ENCODE peak calls at places on chromosomes 7 and 10, in eight cellular contexts. N is stomach, G is esophagus muscularis mucosa, V is endothelial cell of umbilical vein, F is H1, T is prostate gland, S is HepG2, X is suprapubic skin. Z is an unnamed sample. For H3K4me1, the result is how much of the 10 kb centered on the place peaks cover.

GRCh38 chr10:49444349-49444748 is 48.5 kb upstream of the DRGX start:
- DNase-seq in N (no peak), G (no peak), V (no peak), F (no peak), T (no peak), S (no peak), X (no peak), Z (no peak)

GRCh38 chr10:3774814-3775670 is 10.0 kb downstream of the KLF6 start:
- DNase-seq in N (no peak), G (no peak), V (peak), F (no peak), T (no peak), S (no peak), X (no peak), Z (peak)

GRCh38 chr10:36578306-36578705 is 547.1 kb upstream of the ANKRD30A start:
- DNase-seq in N (no peak), G (no peak), V (no peak), F (no peak), T (no peak), S (no peak), X (no peak), Z (no peak)

GRCh38 chr10:70193391-70193844 is 23.1 kb upstream of the SAR1A start:
- DNase-seq in N (no peak), G (no peak), V (no peak), F (no peak), T (no peak), S (no peak), X (no peak), Z (no peak)

GRCh38 chr7:158821173-158822021 is 7.9 kb downstream of the ESYT2 start:
- DNase-seq in N (no peak), G (peak), V (peak), F (peak), T (no peak), S (peak), X (no peak), Z (no peak)

GRCh38 chr10:59036311-59037017 is 140.0 kb upstream of the PHYHIPL start:
- DNase-seq in N (no peak), G (no peak), V (no peak), F (no peak), T (no peak), S (peak), X (no peak), Z (no peak)

GRCh38 chr7:128067983-128068382 is 36.7 kb upstream of the LRRC4 start:
- DNase-seq in N (no peak), G (no peak), V (no peak), F (no peak), T (no peak), S (no peak), X (no peak), Z (no peak)

GRCh38 chr10:77890097-77890496 is 36.5 kb downstream of the DLG5 start:
- DNase-seq in N (no peak), G (no peak), V (no peak), F (peak), T (no peak), S (no peak), X (no peak), Z (no peak)

GRCh38 chr10:986137-986825 is 2.0 kb upstream of the GTPBP4 start:
- DNase-seq in N (peak), G (no peak), V (no peak), F (no peak), T (no peak), S (no peak), X (no peak), Z (no peak)

GRCh38 chr10:7544203-7544602 is 122.6 kb downstream of the ITIH5 start:
- DNase-seq in N (no peak), G (no peak), V (no peak), F (no peak), T (no peak), S (no peak), X (no peak), Z (no peak)

GRCh38 chr7:92567460-92567859 is 22.7 kb downstream of the FAM133B start:
- DNase-seq in N (no peak), G (no peak), V (no peak), F (no peak), T (no peak), S (no peak), X (no peak), Z (no peak)

GRCh38 chr10:103652599-103653281 is 159.2 kb downstream of the NEURL1 start:
- DNase-seq in N (no peak), G (no peak), V (no peak), F (no peak), T (no peak), S (peak), X (no peak), Z (no peak)

GRCh38 chr7:91473619-91474018 is 209.4 kb downstream of the FZD1 start:
- DNase-seq in N (no peak), G (no peak), V (no peak), F (no peak), T (no peak), S (no peak), X (no peak), Z (no peak)

GRCh38 chr7:34240450-34240849 is 335.1 kb downstream of the BMPER start:
- DNase-seq in N (no peak), G (no peak), V (no peak), F (no peak), T (no peak), S (no peak), X (no peak), Z (no peak)

GRCh38 chr10:50508315-50509051 is 115.3 kb downstream of the SGMS1 start:
- DNase-seq in N (no peak), G (no peak), V (no peak), F (no peak), T (no peak), S (peak), X (no peak), Z (no peak)

DNA sequence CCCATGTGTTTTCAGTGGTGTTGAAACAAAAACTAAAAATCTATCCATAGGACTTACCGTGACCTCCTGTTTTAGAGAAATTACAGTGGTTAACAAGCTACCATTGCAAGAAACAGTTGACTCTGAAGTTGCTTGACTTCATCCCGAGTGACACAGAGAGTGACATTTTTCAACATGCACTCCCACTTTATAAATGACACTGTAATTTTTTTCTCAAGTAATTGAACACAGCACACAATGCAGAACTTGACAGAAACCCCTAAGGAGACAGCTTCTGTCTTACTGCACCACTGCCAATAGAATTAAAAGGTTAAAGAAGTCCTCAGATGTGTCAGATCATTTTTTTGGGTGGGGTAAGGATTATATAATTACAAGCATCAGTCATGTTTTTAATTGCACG is 246.1 kb downstream of the CELF2 start:
- DNase-seq in N (no peak), G (no peak), V (no peak), F (no peak), T (no peak), S (no peak), X (no peak), Z (no peak)
- H3K4me1 ChIP-seq in N (under half), G (half or more), V (under half), F (under half), T (under half), S (under half), X (under half), Z (under half)

DNA sequence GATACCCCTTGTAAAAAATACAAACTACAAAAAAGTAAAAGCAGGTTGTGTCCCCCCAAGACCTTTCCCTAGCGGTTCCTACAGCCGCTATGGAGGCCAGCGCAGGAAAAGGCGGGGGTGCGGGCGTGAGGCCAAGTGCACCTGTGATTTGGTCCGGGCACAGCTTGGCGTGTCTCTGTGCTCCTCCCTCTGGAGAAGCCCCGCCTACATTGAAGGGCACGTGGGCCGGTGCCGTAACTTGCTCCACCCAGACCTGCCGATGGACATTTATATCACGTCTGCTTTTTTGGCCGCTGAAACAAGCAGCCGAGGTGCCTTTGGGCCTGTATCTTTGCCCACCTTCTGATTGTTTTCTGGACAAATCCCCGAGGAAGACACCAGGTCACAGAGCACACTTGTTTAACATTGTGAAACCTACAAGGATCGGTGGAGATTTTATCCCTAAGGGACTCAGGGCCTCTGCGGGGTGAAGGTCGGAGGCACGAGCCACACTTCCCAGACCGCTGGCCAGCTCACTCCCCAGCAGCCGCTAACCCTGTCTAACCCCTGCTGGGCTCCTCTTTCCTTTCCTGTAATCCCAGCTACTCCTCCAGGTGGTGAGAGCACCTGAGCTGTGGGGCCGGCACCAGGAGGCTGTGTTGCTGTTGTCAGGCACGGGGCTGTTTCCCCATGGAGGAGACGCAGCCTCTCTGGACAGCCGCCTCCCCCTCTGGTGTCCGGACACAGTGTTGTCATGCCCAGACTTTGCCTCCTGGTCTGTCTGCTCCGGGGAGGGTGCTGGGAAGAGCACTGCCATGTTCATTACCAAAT is 18.8 kb upstream of the INPP5A start:
- DNase-seq in N (peak), G (no peak), V (no peak), F (peak), T (peak), S (peak), X (peak), Z (no peak)
- TF ChIP-seq POLR2A in N (no peak), G (no peak), V (no peak), F (no peak), T (no peak), S (no peak), X (no peak), Z (no peak)

GRCh38 chr10:125011926-125012705 is 70.2 kb downstream of the ZRANB1 start:
- DNase-seq in N (no peak), G (no peak), V (no peak), F (no peak), T (no peak), S (no peak), X (no peak), Z (peak)
- TF ChIP-seq POLR2AphosphoS5 in N (no peak), G (peak), V (no peak), F (no peak), T (no peak), S (no peak), X (no peak), Z (no peak)

DNA sequence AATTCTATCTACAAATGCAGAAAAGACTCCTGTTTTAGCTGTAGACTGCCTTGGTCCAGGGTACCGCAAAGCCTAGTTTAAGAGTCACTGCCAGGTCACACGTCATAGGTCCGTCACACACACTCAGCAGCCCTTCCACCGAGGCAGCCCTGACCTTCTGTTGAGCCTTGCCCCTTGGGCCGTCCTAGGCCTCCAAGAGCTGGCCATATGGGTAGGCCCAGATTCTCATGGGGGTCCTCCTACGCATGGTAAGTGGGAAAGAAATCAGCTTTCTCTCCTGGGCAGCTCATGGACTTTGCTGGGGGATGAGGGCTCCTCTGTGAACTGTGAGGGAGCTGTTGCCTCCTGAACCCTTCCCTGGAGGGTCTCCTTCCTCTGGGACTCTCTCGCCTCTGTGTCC is 19.8 kb upstream of the PIK3AP1 start:
- DNase-seq in N (no peak), G (no peak), V (no peak), F (no peak), T (no peak), S (no peak), X (no peak), Z (no peak)
- H3K4me1 ChIP-seq in N (under half), G (under half), V (under half), F (under half), T (under half), S (under half), X (under half), Z (under half)

GRCh38 chr10:62655337-62655994 is 149.1 kb upstream of the ADO start:
- DNase-seq in N (no peak), G (no peak), V (no peak), F (no peak), T (no peak), S (no peak), X (no peak), Z (no peak)
- TF ChIP-seq POLR2A in N (no peak), G (no peak), V (no peak), F (no peak), T (no peak), S (no peak), X (no peak), Z (no peak)

GRCh38 chr7:130912086-130912909 is 178.3 kb upstream of the KLF14 start:
- DNase-seq in N (no peak), G (no peak), V (peak), F (no peak), T (no peak), S (peak), X (no peak), Z (no peak)

GRCh38 chr7:130914589-130915294 is 180.7 kb upstream of the KLF14 start:
- DNase-seq in N (no peak), G (no peak), V (no peak), F (no peak), T (no peak), S (no peak), X (no peak), Z (no peak)

GRCh38 chr7:130910949-130911944 is 177.2 kb upstream of the KLF14 start:
- DNase-seq in N (no peak), G (no peak), V (peak), F (no peak), T (no peak), S (peak), X (no peak), Z (no peak)

GRCh38 chr7:130913721-130914588 is 179.9 kb upstream of the KLF14 start:
- DNase-seq in N (no peak), G (no peak), V (peak), F (no peak), T (no peak), S (no peak), X (no peak), Z (no peak)

GRCh38 chr7:130912910-130913720 is 179.1 kb upstream of the KLF14 start:
- DNase-seq in N (peak), G (no peak), V (peak), F (no peak), T (no peak), S (peak), X (peak), Z (peak)
- TF ChIP-seq POLR2AphosphoS5 in N (peak), G (peak), V (peak), F (no peak), T (no peak), S (peak), X (peak), Z (peak)

DNA sequence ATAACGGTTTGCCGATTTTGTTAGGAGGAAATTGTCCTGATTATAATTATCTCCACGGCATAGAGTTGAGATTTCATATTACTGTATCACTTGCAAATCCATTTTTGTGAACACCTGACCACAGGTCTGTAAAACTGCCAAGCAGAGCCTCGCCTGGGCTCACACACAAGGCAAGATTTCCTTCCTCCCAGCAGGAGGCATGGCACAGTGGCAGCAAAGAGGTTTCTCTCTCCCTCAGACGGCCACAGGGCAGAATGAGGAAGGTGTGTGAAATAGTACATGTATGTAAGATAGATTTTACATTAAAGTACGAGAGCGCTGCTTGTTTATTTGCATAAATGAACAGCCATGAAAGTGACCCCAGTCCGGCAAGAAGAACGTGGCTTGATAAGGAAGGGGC is 130.1 kb downstream of the CELF2 start:
- DNase-seq in N (peak), G (no peak), V (no peak), F (no peak), T (no peak), S (no peak), X (no peak), Z (no peak)
- H3K4me1 ChIP-seq in N (half or more), G (half or more), V (under half), F (under half), T (under half), S (under half), X (half or more), Z (half or more)

GRCh38 chr10:101694674-101695403 is at the start of gene FBXW4:
- DNase-seq in N (peak), G (no peak), V (peak), F (peak), T (peak), S (peak), X (peak), Z (peak)
- TF ChIP-seq POLR2A in N (no peak), G (no peak), V (peak), F (no peak), T (peak), S (peak), X (peak), Z (no peak)

GRCh38 chr7:2307690-2308107 is 6.5 kb downstream of the SNX8 start:
- DNase-seq in N (no peak), G (no peak), V (no peak), F (no peak), T (no peak), S (no peak), X (no peak), Z (no peak)
- TF ChIP-seq POLR2AphosphoS5 in N (no peak), G (no peak), V (no peak), F (no peak), T (no peak), S (no peak), X (no peak), Z (no peak)

DNA sequence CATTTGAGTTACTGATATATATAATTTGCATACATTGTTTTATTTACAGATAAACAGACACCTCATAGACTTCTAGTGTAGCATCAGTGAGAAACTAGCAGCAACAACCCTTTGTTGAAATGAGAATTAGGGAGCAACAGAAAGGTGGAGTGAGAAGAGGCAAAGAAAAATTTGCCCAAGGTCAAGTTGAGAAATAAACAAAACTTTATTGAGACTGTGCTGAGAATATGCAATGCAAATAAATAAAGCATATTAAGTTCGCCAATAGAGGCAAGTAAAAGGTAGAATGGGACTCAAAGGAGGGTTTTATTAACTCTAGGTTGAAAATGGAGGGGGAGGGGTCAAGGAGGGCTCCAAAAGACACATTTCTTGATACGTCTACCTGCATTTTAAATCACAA is 49.8 kb downstream of the CACNA2D1 start:
- DNase-seq in N (no peak), G (no peak), V (no peak), F (no peak), T (no peak), S (no peak), X (no peak), Z (no peak)
- H3K4me1 ChIP-seq in N (under half), G (under half), V (under half), F (under half), T (under half), S (under half), X (under half), Z (under half)

Z was measured in sigmoid colon.